ENCODE peak calls at places on chromosome 19, in seven cellular contexts. One of them, this sample, is unnamed.

GRCh38 chr19:4707956-4708650 is 15.5 kb downstream of the DPP9 start:
- DNase-seq in K562: no peak
- DNase-seq in SK-N-SH: no peak
- DNase-seq in H1: no peak
- DNase-seq in HepG2: no peak
- DNase-seq in GM12878: no peak
- DNase-seq in HCT116: no peak
- DNase-seq in this sample: no peak

GRCh38 chr19:4557971-4558941 is 1.2 kb downstream of the SEMA6B start:
- DNase-seq in HepG2: no peak
- DNase-seq in SK-N-SH: peak
- DNase-seq in H1: no peak
- DNase-seq in HCT116: no peak
- DNase-seq in GM12878: no peak
- DNase-seq in K562: no peak
- DNase-seq in this sample: no peak

GRCh38 chr19:10416083-10416379 is 4.3 kb upstream of the PDE4A start:
- DNase-seq in H1: no peak
- DNase-seq in HCT116: no peak
- DNase-seq in SK-N-SH: no peak
- DNase-seq in K562: no peak
- DNase-seq in HepG2: no peak
- DNase-seq in GM12878: no peak
- DNase-seq in this sample: no peak

GRCh38 chr19:4811328-4812131 is 20.0 kb downstream of the TICAM1 start:
- DNase-seq in GM12878: no peak
- DNase-seq in H1: no peak
- DNase-seq in HCT116: peak
- DNase-seq in K562: peak
- DNase-seq in HepG2: peak
- DNase-seq in SK-N-SH: peak
- DNase-seq in this sample: peak

GRCh38 chr19:48030073-48030472 is 13.8 kb downstream of the CABP5 start:
- DNase-seq in HepG2: no peak
- DNase-seq in H1: no peak
- DNase-seq in SK-N-SH: no peak
- DNase-seq in K562: no peak
- DNase-seq in HCT116: no peak
- DNase-seq in GM12878: no peak
- DNase-seq in this sample: no peak

GRCh38 chr19:58009301-58009665 is 6.7 kb upstream of the ZNF606 start:
- DNase-seq in H1: no peak
- DNase-seq in SK-N-SH: no peak
- DNase-seq in HepG2: no peak
- DNase-seq in K562: no peak
- DNase-seq in GM12878: no peak
- DNase-seq in HCT116: no peak
- DNase-seq in this sample: no peak

GRCh38 chr19:13398780-13399726 is 107.2 kb downstream of the CACNA1A start:
- DNase-seq in H1: no peak
- DNase-seq in K562: peak
- DNase-seq in SK-N-SH: no peak
- DNase-seq in HepG2: no peak
- DNase-seq in GM12878: no peak
- DNase-seq in HCT116: peak
- DNase-seq in this sample: no peak

GRCh38 chr19:52778811-52779210 is 7.8 kb downstream of the ZNF600 start:
- DNase-seq in HCT116: no peak
- DNase-seq in SK-N-SH: no peak
- DNase-seq in H1: no peak
- DNase-seq in HepG2: no peak
- DNase-seq in K562: no peak
- DNase-seq in GM12878: peak
- DNase-seq in this sample: no peak

GRCh38 chr19:47253467-47253881 is 2.9 kb upstream of the CCDC9 start:
- DNase-seq in GM12878: no peak
- DNase-seq in HCT116: no peak
- DNase-seq in K562: no peak
- DNase-seq in SK-N-SH: no peak
- DNase-seq in HepG2: peak
- DNase-seq in H1: no peak
- DNase-seq in this sample: no peak

GRCh38 chr19:54473071-54473941 is at the start of gene CDC42EP5:
- DNase-seq in H1: no peak
- DNase-seq in SK-N-SH: peak
- DNase-seq in GM12878: no peak
- DNase-seq in HCT116: no peak
- DNase-seq in HepG2: no peak
- DNase-seq in K562: peak
- DNase-seq in this sample: no peak

GRCh38 chr19:7427944-7428343 is 60.9 kb downstream of the PEX11G start:
- DNase-seq in H1: no peak
- DNase-seq in GM12878: no peak
- DNase-seq in HepG2: no peak
- DNase-seq in HCT116: no peak
- DNase-seq in K562: no peak
- DNase-seq in SK-N-SH: no peak
- DNase-seq in this sample: no peak

GRCh38 chr19:6765738-6766356 is 1.4 kb downstream of the SH2D3A start:
- DNase-seq in GM12878: no peak
- DNase-seq in H1: peak
- DNase-seq in K562: no peak
- DNase-seq in SK-N-SH: no peak
- DNase-seq in HCT116: peak
- DNase-seq in HepG2: peak
- DNase-seq in this sample: peak

DNA sequence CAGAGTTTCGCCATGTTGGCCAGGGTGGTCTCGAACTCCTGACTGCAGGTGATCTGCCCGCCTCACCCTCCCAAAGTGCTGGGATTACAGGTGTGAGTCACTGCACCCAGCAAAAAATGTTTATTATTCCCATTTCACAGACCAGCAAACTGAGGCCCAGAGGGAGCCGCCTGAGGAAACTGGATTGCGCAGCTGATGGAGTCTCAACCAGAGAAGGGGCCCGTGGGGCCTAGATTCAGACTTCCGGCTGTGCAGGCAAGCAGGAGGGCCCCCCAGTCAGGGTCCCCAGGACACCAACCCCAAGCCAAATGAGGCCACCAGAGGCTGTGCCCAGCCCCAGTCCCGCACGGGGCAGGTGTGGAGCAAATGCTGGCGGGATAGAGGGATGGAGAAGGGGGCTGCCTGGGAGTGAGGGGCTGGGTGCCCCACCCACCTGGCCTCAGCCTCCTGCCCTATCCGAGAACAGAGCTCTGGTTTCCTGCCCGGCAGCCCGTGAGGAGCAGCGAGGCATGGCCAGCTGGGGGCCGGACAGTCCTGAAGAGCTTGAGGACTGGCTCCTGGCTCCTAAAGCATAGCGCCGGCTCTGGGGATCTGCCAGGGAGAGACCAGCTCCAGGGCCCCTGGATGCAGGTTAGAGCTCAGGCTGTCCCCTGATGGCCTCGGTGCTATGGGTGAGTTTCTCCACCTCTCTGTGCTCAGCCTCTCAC is 22.0 kb downstream of the MISP start:
- DNase-seq in GM12878: no peak
- DNase-seq in K562: no peak
- DNase-seq in HCT116: no peak
- DNase-seq in HepG2: no peak
- DNase-seq in SK-N-SH: no peak
- DNase-seq in H1: no peak
- DNase-seq in this sample: no peak
- TF ChIP-seq JUND in GM12878: no peak
- TF ChIP-seq JUND in K562: no peak
- TF ChIP-seq JUND in HCT116: no peak
- TF ChIP-seq JUND in HepG2: no peak
- TF ChIP-seq JUND in SK-N-SH: no peak
- TF ChIP-seq JUND in H1: no peak
- TF ChIP-seq JUND in this sample: no peak

GRCh38 chr19:3298853-3299449 is 67.4 kb upstream of the NFIC start:
- DNase-seq in HepG2: no peak
- DNase-seq in HCT116: no peak
- DNase-seq in SK-N-SH: peak
- DNase-seq in GM12878: no peak
- DNase-seq in K562: no peak
- DNase-seq in H1: no peak
- DNase-seq in this sample: no peak

GRCh38 chr19:3304871-3305423 is 61.4 kb upstream of the NFIC start:
- DNase-seq in H1: no peak
- DNase-seq in HCT116: peak
- DNase-seq in K562: peak
- DNase-seq in GM12878: peak
- DNase-seq in HepG2: peak
- DNase-seq in SK-N-SH: peak
- DNase-seq in this sample: no peak

GRCh38 chr19:3302755-3303154 is 63.6 kb upstream of the NFIC start:
- DNase-seq in SK-N-SH: no peak
- DNase-seq in HepG2: no peak
- DNase-seq in GM12878: no peak
- DNase-seq in H1: no peak
- DNase-seq in HCT116: peak
- DNase-seq in K562: no peak
- DNase-seq in this sample: peak
- TF ChIP-seq JUND in SK-N-SH: no peak
- TF ChIP-seq JUND in HepG2: no peak
- TF ChIP-seq JUND in GM12878: no peak
- TF ChIP-seq JUND in H1: no peak
- TF ChIP-seq JUND in HCT116: no peak
- TF ChIP-seq JUND in K562: no peak
- TF ChIP-seq JUND in this sample: no peak

GRCh38 chr19:24002256-24002945 is 84.6 kb upstream of the ZNF254 start:
- DNase-seq in HCT116: no peak
- DNase-seq in HepG2: no peak
- DNase-seq in H1: no peak
- DNase-seq in GM12878: no peak
- DNase-seq in SK-N-SH: no peak
- DNase-seq in K562: no peak
- DNase-seq in this sample: no peak

GRCh38 chr19:23999821-24000610 is 85.3 kb downstream of the ZNF726 start:
- DNase-seq in H1: no peak
- DNase-seq in GM12878: no peak
- DNase-seq in K562: no peak
- DNase-seq in HCT116: no peak
- DNase-seq in SK-N-SH: no peak
- DNase-seq in HepG2: no peak
- DNase-seq in this sample: peak

GRCh38 chr19:23998568-23998967 is 83.9 kb downstream of the ZNF726 start:
- DNase-seq in H1: no peak
- DNase-seq in HCT116: no peak
- DNase-seq in GM12878: no peak
- DNase-seq in HepG2: no peak
- DNase-seq in SK-N-SH: no peak
- DNase-seq in K562: no peak
- DNase-seq in this sample: no peak

GRCh38 chr19:24003537-24003936 is 83.5 kb upstream of the ZNF254 start:
- DNase-seq in SK-N-SH: no peak
- DNase-seq in GM12878: no peak
- DNase-seq in K562: no peak
- DNase-seq in HepG2: no peak
- DNase-seq in HCT116: no peak
- DNase-seq in H1: no peak
- DNase-seq in this sample: no peak

DNA sequence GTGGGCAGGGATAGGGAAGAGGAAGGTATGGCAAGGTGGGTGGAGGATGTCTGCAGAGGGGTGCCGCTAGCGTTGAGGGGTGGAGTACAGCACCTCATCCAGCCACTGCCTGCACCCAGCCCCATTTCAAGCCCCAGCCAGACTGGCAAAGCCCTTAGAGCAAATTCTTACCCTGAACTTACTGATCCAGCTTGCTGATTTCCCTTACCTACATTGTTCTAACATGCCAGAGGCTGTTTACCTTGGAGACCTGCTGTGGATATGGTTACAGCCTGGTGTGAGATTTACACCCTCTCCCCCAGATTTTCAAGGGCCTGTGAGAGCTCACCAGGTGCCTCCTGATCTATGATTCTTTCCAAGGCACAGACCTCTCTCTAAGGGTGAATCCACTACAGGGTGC is 86.0 kb downstream of the ZNF726 start:
- DNase-seq in GM12878: no peak
- DNase-seq in H1: no peak
- DNase-seq in SK-N-SH: no peak
- DNase-seq in K562: no peak
- DNase-seq in HCT116: no peak
- DNase-seq in HepG2: no peak
- DNase-seq in this sample: peak
- TF ChIP-seq JUND in GM12878: no peak
- TF ChIP-seq JUND in H1: no peak
- TF ChIP-seq JUND in SK-N-SH: no peak
- TF ChIP-seq JUND in K562: no peak
- TF ChIP-seq JUND in HCT116: no peak
- TF ChIP-seq JUND in HepG2: no peak
- TF ChIP-seq JUND in this sample: no peak

GRCh38 chr19:50677636-50678035 is 28.4 kb downstream of the C19orf81 start:
- DNase-seq in HepG2: no peak
- DNase-seq in HCT116: no peak
- DNase-seq in H1: no peak
- DNase-seq in SK-N-SH: no peak
- DNase-seq in GM12878: no peak
- DNase-seq in K562: no peak
- DNase-seq in this sample: no peak

GRCh38 chr19:50678323-50678722 is 29.1 kb downstream of the C19orf81 start:
- DNase-seq in GM12878: no peak
- DNase-seq in K562: no peak
- DNase-seq in HepG2: no peak
- DNase-seq in H1: no peak
- DNase-seq in HCT116: no peak
- DNase-seq in SK-N-SH: no peak
- DNase-seq in this sample: no peak

GRCh38 chr19:50676625-50677197 is 27.5 kb downstream of the C19orf81 start:
- DNase-seq in HCT116: no peak
- DNase-seq in SK-N-SH: no peak
- DNase-seq in GM12878: no peak
- DNase-seq in H1: no peak
- DNase-seq in K562: no peak
- DNase-seq in HepG2: no peak
- DNase-seq in this sample: no peak

DNA sequence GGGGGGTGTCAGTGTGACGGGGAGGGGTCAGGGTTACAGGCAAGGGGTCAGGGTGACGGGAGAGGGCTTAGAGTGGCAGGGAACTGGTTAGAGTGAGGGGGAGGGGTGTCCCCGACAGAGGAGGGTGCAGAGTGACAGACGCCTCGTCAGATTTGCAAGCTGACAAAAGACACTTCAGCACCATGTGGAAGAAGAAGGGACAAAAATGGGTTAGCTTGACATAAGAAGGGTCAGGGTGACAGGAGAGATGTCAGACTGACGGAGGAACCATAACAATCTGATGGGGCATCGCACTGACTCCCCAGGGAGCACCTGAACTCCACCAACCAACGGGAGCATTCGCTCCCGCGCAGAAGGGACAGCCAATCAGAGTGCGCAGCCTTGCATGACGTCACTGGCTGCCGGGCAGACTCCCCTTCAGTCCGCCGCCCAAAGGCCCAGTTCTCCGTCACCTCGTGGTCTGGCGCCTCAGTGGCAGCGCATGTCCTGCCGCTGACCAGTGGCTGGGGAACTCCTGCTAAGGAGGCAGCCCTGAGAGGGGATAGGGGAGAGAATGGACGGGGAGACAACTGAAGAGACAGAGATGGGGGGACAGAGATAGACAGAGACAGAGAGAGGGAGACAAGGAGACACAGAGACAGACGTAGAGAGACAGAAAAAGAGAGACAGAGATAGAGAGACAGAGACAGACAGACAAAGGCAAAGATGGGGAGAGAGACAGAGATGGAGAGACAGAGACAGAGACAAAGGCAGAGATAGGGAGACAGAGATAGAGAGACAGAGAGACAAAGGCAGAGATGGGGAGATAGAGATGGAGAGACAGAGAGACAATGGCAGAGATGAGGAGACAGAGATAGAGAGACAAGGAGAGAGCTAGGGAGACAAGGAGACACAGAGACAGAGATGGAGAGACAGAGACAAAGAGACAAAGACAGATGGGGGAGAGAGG is 30.2 kb downstream of the C19orf81 start:
- DNase-seq in HepG2: peak
- DNase-seq in HCT116: peak
- DNase-seq in GM12878: peak
- DNase-seq in K562: peak
- DNase-seq in SK-N-SH: peak
- DNase-seq in H1: no peak
- DNase-seq in this sample: peak
- TF ChIP-seq JUND in HepG2: no peak
- TF ChIP-seq JUND in HCT116: no peak
- TF ChIP-seq JUND in GM12878: peak
- TF ChIP-seq JUND in K562: peak
- TF ChIP-seq JUND in SK-N-SH: no peak
- TF ChIP-seq JUND in H1: peak
- TF ChIP-seq JUND in this sample: no peak

This sample was measured in T47D.